ENCODE peak calls at places on chromosomes 6 and 20, in five cellular contexts. R is fibroblast of mammary gland, Z is cardiac fibroblast, X is mucosa of descending colon, Q is fibroblast of pulmonary artery. F is an unnamed sample.

GRCh38 chr20:50478162-50479036 is 31.8 kb upstream of the PTPN1 start:
- DNase-seq in R (peak), Z (peak), X (peak), Q (peak), F (peak)

GRCh38 chr6:147974376-147974775 is 368.3 kb upstream of the SASH1 start:
- DNase-seq in R (peak), Z (peak), X (no peak), Q (peak), F (no peak)

GRCh38 chr20:38228436-38228835 is 32.1 kb downstream of the KIAA1755 start:
- DNase-seq in R (no peak), Z (peak), X (no peak), Q (peak), F (no peak)

GRCh38 chr20:43096471-43096870 is 93.2 kb downstream of the PTPRT start:
- DNase-seq in R (no peak), Z (no peak), X (no peak), Q (no peak), F (no peak)

GRCh38 chr20:33657704-33658095 is 4.4 kb upstream of the C20orf144 start:
- DNase-seq in R (no peak), Z (no peak), X (no peak), Q (no peak), F (no peak)

GRCh38 chr20:17794400-17794799 is 94.6 kb downstream of the BANF2 start:
- DNase-seq in R (no peak), Z (no peak), X (no peak), Q (no peak), F (no peak)

GRCh38 chr6:138594042-138594636 is 94.8 kb upstream of the NHSL1 start:
- DNase-seq in R (no peak), Z (no peak), X (no peak), Q (peak), F (no peak)

GRCh38 chr6:155381856-155382690 is 67.8 kb upstream of the TFB1M start:
- DNase-seq in R (peak), Z (peak), X (no peak), Q (peak), F (no peak)

GRCh38 chr20:61297981-61298380 is 45.9 kb downstream of the CDH4 start:
- DNase-seq in R (peak), Z (peak), X (peak), Q (no peak), F (no peak)

GRCh38 chr6:80217799-80218198 is 111.3 kb downstream of the BCKDHB start:
- DNase-seq in R (peak), Z (no peak), X (no peak), Q (no peak), F (peak)

GRCh38 chr6:33604941-33605854 is 15.9 kb upstream of the ITPR3 start:
- DNase-seq in R (peak), Z (no peak), X (no peak), Q (no peak), F (no peak)

GRCh38 chr6:32086661-32087573 is 22.2 kb downstream of the TNXB start:
- DNase-seq in R (peak), Z (peak), X (peak), Q (peak), F (no peak)

GRCh38 chr6:37354526-37355384 is 972 bp downstream of the RNF8 start:
- DNase-seq in R (peak), Z (peak), X (peak), Q (no peak), F (peak)

DNA sequence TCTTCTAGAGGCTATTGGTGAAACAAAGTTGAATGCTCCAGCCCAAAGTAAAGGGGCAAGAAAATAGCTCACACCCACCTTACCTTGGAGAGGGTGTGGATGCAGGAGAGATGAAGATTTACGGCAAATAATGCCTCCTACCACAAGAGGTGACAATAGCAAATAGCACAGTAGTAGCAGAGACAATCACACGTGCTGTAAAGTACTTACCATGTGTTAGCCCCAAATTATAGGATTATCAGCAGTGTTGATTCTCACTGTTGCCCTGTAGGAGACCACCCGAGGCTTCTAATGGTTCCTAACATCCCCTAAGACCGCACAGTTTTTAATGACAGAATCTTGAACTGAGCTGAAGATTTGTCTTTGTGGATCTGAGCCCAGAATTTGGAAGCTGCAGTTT is 94.8 kb upstream of the FOXA2 start:
- DNase-seq in R (no peak), Z (no peak), X (no peak), Q (no peak), F (no peak)
- H3K4me3 ChIP-seq in R (no peak), Z (no peak), X (no peak), Q (no peak), F (no peak)

GRCh38 chr20:63738687-63739128 is 868 bp upstream of the SLC2A4RG start:
- DNase-seq in R (peak), Z (peak), X (peak), Q (no peak), F (peak)
- H3K4me3 ChIP-seq in R (no peak), Z (no peak), X (no peak), Q (no peak), F (peak)

DNA sequence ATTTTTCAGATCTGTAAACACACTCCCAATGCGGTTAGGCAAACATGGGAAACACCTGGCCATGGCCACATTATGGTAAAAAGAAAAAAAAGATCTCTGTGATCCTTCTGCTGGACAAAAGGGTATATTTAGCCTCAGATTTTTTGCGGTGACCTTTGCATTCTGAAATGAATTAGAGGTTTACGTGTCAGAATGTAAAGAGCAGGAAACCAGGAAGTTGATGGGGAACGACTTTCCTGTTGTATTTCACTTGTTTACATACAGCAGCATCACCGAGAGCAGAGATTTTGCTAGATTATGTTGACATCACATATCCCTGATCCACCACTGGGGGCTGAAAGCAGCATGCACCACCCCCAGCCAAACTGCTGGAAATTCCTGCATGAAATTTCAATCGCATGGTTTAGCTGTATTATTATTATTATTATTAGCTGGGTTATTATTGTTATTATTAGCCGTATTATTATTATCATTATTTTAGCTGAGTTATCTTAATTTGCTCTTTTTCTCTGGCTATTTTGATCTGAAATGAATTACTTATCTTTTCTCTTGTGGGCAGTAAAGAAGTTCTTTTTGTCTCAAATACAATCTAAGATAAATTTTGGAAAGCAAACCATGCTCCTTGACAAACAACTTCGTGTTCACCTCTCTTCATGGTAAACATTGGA is 189.4 kb downstream of the ZFP64 start:
- DNase-seq in R (peak), Z (peak), X (no peak), Q (peak), F (no peak)
- H3K4me3 ChIP-seq in R (no peak), Z (no peak), X (no peak), Q (no peak), F (no peak)

GRCh38 chr6:41200296-41200900 is 551 bp downstream of the TREML2 start:
- DNase-seq in R (peak), Z (peak), X (peak), Q (peak), F (peak)
- H3K4me3 ChIP-seq in R (no peak), Z (no peak), X (no peak), Q (no peak), F (no peak)

DNA sequence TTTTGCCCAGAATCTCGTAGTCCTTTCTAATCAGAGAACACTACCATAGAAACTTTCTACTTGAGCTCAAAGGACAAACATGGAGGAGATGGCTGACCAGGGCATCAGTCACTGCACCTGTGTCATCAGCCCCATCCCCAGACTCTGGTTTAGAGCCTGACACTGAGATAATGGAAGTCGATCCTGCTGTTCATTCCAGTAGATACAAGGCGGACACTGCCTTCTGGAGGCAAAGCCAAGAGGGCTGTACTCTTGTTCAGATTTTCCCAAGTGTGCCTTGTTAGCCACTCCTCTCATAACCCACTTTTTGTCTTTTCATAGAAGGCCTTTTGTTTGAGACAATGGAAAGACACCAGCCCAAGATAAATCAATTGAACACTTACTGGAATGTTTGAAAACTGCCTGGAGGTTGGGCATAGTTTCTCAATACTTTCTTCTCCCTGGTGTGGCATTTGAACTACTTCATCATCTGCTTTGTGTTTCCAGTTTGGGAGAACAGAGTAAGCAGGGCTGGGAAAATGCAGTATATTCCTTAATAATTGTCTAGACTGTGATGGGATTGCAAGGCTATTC is 99.8 kb downstream of the CLIC5 start:
- DNase-seq in R (no peak), Z (no peak), X (no peak), Q (no peak), F (no peak)
- H3K4me3 ChIP-seq in R (no peak), Z (no peak), X (no peak), Q (no peak), F (no peak)

DNA sequence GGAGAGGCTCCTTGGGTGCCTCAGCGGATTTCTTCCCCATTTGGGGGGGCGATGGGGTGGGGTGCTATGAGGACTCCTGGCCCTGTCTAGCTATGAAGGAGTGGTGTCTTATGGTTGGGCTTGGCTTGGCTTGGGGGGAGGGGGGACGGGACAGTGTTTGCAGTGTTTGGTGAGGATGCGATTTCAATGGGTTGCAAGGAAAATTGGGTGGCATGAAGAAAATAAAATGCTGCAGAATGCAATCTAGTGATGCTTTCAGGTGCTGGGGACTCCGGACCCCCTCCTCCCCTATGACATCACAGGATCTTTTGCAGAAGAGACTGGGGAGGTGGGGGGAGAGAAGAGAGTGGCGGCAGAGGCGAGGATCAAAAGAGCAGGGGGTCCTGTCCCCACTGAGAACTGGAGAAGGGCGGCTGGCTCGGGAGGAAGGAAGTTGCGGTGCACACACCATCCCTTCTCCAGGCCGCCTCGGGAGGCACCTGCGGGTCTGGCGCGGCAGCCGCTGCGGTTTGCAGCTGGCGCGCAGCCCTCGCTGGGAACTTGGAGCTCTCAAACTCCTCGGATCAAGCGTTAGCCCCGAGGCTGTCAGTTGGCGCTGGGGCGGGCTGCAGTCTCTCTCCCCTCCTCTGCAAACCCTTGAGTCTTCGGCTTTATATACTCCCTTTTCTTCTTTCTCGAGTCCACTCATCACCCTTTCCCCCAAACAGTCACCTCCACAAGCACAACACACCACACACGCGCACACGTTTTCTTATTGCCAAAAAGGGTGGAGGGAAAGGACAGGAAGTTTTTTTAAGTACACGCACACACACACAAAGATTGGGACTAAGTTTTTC is 180.8 kb downstream of the TBXT start:
- DNase-seq in R (peak), Z (peak), X (no peak), Q (peak), F (no peak)
- H3K4me3 ChIP-seq in R (peak), Z (peak), X (no peak), Q (peak), F (peak)

GRCh38 chr6:27770724-27771123 is 141.5 kb downstream of the OR2B2 start:
- DNase-seq in R (no peak), Z (no peak), X (no peak), Q (no peak), F (no peak)

GRCh38 chr6:27768556-27768955 is 143.6 kb downstream of the OR2B2 start:
- DNase-seq in R (no peak), Z (no peak), X (no peak), Q (no peak), F (no peak)

GRCh38 chr6:27775796-27776184 is 136.4 kb downstream of the OR2B2 start:
- DNase-seq in R (no peak), Z (no peak), X (peak), Q (no peak), F (peak)

GRCh38 chr6:27771240-27771639 is 141.0 kb downstream of the OR2B2 start:
- DNase-seq in R (no peak), Z (no peak), X (no peak), Q (no peak), F (no peak)

GRCh38 chr6:27772261-27773001 is 139.8 kb downstream of the OR2B2 start:
- DNase-seq in R (peak), Z (peak), X (peak), Q (peak), F (peak)
- H3K4me3 ChIP-seq in R (peak), Z (no peak), X (no peak), Q (no peak), F (peak)

F was measured in transverse colon.